ENCODE peak calls at places on chromosome 14, in four cellular contexts. One of them, this sample, is unnamed.

GRCh38 chr14:103361868-103362267 is 23.3 kb upstream of the MARK3 start:
- DNase-seq in ovary: no peak
- DNase-seq in PC-3: peak
- DNase-seq in fibroblast of mammary gland: peak
- DNase-seq in this sample: no peak

GRCh38 chr14:89214221-89214965 is 202.6 kb downstream of the FOXN3 start:
- DNase-seq in fibroblast of mammary gland: no peak
- DNase-seq in ovary: no peak
- DNase-seq in PC-3: peak
- DNase-seq in this sample: no peak

GRCh38 chr14:37970696-37971095 is 237.0 kb upstream of the SSTR1 start:
- DNase-seq in fibroblast of mammary gland: no peak
- DNase-seq in ovary: no peak
- DNase-seq in PC-3: no peak
- DNase-seq in this sample: no peak

GRCh38 chr14:51682411-51682810 is 30.7 kb downstream of the FRMD6 start:
- DNase-seq in PC-3: no peak
- DNase-seq in ovary: no peak
- DNase-seq in fibroblast of mammary gland: peak
- DNase-seq in this sample: no peak

GRCh38 chr14:77790566-77791224 is 9.2 kb upstream of the ADCK1 start:
- DNase-seq in ovary: no peak
- DNase-seq in fibroblast of mammary gland: no peak
- DNase-seq in PC-3: no peak
- DNase-seq in this sample: no peak

GRCh38 chr14:102774391-102775153 is 2.7 kb upstream of the TRAF3 start:
- DNase-seq in PC-3: peak
- DNase-seq in fibroblast of mammary gland: peak
- DNase-seq in ovary: peak
- DNase-seq in this sample: no peak

GRCh38 chr14:28766505-28767238 is at the start of gene FOXG1:
- DNase-seq in PC-3: no peak
- DNase-seq in ovary: peak
- DNase-seq in fibroblast of mammary gland: peak
- DNase-seq in this sample: no peak

GRCh38 chr14:65361920-65362319 is 50.6 kb upstream of the FUT8 start:
- DNase-seq in ovary: no peak
- DNase-seq in fibroblast of mammary gland: peak
- DNase-seq in PC-3: peak
- DNase-seq in this sample: no peak

GRCh38 chr14:92490239-92490959 is 23.2 kb upstream of the RIN3 start:
- DNase-seq in ovary: no peak
- DNase-seq in PC-3: no peak
- DNase-seq in fibroblast of mammary gland: no peak
- DNase-seq in this sample: no peak

GRCh38 chr14:103141117-103141796 is 18.0 kb downstream of the TNFAIP2 start:
- DNase-seq in fibroblast of mammary gland: peak
- DNase-seq in ovary: peak
- DNase-seq in PC-3: peak
- DNase-seq in this sample: no peak

GRCh38 chr14:105411017-105411941 is 8.3 kb upstream of the MTA1 start:
- DNase-seq in fibroblast of mammary gland: peak
- DNase-seq in ovary: no peak
- DNase-seq in PC-3: peak
- DNase-seq in this sample: no peak

GRCh38 chr14:65336191-65336591 is 76.3 kb upstream of the FUT8 start:
- DNase-seq in ovary: no peak
- DNase-seq in fibroblast of mammary gland: peak
- DNase-seq in PC-3: peak
- DNase-seq in this sample: no peak

GRCh38 chr14:99686557-99687283 is 2.6 kb downstream of the CYP46A1 start:
- DNase-seq in PC-3: no peak
- DNase-seq in ovary: no peak
- DNase-seq in fibroblast of mammary gland: no peak
- DNase-seq in this sample: no peak

GRCh38 chr14:51715742-51716141 is 64.0 kb downstream of the FRMD6 start:
- DNase-seq in PC-3: no peak
- DNase-seq in ovary: no peak
- DNase-seq in fibroblast of mammary gland: no peak
- DNase-seq in this sample: no peak

GRCh38 chr14:39320318-39320717 is 86.6 kb downstream of the MIA2 start:
- DNase-seq in PC-3: no peak
- DNase-seq in ovary: no peak
- DNase-seq in fibroblast of mammary gland: no peak
- DNase-seq in this sample: no peak

GRCh38 chr14:75223664-75224154 is 47.3 kb upstream of the TMED10 start:
- DNase-seq in ovary: no peak
- DNase-seq in PC-3: no peak
- DNase-seq in fibroblast of mammary gland: no peak
- DNase-seq in this sample: peak

This sample was measured in progenitor cell of endocrine pancreas.